ENCODE peak calls at places on chromosomes 6 and 20, in eight cellular contexts. D, G, S, N, I, Z, M and H are unnamed samples.
A peak's percentile ranks its signal among the peaks of the same experiment; 100 is the strongest.

GRCh38 chr20:13788167-13788834 is 3.5 kb downstream of the NDUFAF5 start:
- DNase-seq in I (no peak), M (peak; percentile 77), S (peak; percentile 70), G (no peak), N (peak; percentile 73), Z (peak; percentile 65), D (peak; percentile 79), H (no peak)

GRCh38 chr20:31638317-31638716 is 605 bp downstream of the COX4I2 start:
- DNase-seq in Z (no peak), D (no peak), G (no peak), I (no peak), S (no peak), M (no peak), N (no peak), H (no peak)

GRCh38 chr6:169035381-169036280 is 218.0 kb downstream of the THBS2 start:
- DNase-seq in G (peak; percentile 10), N (peak; percentile 77), M (peak; percentile 60), D (peak; percentile 87), S (peak; percentile 70), I (no peak), Z (no peak), H (peak; percentile 87)

GRCh38 chr6:53347921-53348435 is 772 bp downstream of the ELOVL5 start:
- DNase-seq in S (peak; percentile 66), G (no peak), I (no peak), M (peak; percentile 53), N (peak; percentile 74), Z (peak; percentile 82), D (peak; percentile 88), H (no peak)

GRCh38 chr6:170442596-170442995 is 110.5 kb downstream of the PSMB1 start:
- DNase-seq in I (no peak), S (no peak), M (no peak), Z (no peak), D (no peak), G (no peak), N (no peak), H (no peak)

GRCh38 chr6:167299641-167300308 is 8.7 kb downstream of the UNC93A start:
- DNase-seq in Z (no peak), S (no peak), M (no peak), D (no peak), N (no peak), G (no peak), I (no peak), H (no peak)

GRCh38 chr6:113879186-113880096 is 22.3 kb downstream of the MARCKS start:
- DNase-seq in Z (no peak), I (no peak), D (peak; percentile 88), G (no peak), N (peak; percentile 82), S (peak; percentile 86), M (peak; percentile 82), H (peak; percentile 74)

GRCh38 chr6:3195695-3196497 is 31.6 kb downstream of the TUBB2B start:
- DNase-seq in I (no peak), Z (no peak), D (no peak), S (peak; percentile 50), M (no peak), G (no peak), N (no peak), H (no peak)

GRCh38 chr20:53902968-53903651 is 167.3 kb downstream of the BCAS1 start:
- DNase-seq in N (no peak), D (peak; percentile 67), G (no peak), I (no peak), M (no peak), S (no peak), Z (no peak), H (no peak)

GRCh38 chr20:53390780-53391179 is 202.9 kb downstream of the ZNF217 start:
- DNase-seq in I (no peak), Z (no peak), D (no peak), G (no peak), S (no peak), N (no peak), M (no peak), H (no peak)

GRCh38 chr20:57787151-57787968 is 77.5 kb upstream of the PMEPA1 start:
- DNase-seq in G (no peak), M (no peak), S (no peak), N (no peak), Z (no peak), D (no peak), I (no peak), H (no peak)

GRCh38 chr6:2899596-2899995 is 3.5 kb downstream of the SERPINB9 start:
- DNase-seq in M (no peak), S (no peak), D (no peak), I (no peak), G (no peak), N (no peak), Z (no peak), H (no peak)

GRCh38 chr20:49344140-49344539 is 66.3 kb upstream of the ZNFX1 start:
- DNase-seq in M (no peak), S (no peak), D (no peak), N (no peak), Z (no peak), I (no peak), G (no peak), H (no peak)

GRCh38 chr20:49268600-49269365 is 9.1 kb downstream of the ZNFX1 start:
- DNase-seq in I (no peak), Z (no peak), N (peak; percentile 39), G (no peak), S (peak; percentile 46), M (peak; percentile 37), D (peak; percentile 54), H (no peak)

GRCh38 chr6:127206531-127207065 is 60.1 kb upstream of the RNF146 start:
- DNase-seq in S (no peak), M (no peak), I (no peak), N (no peak), Z (no peak), D (peak; percentile 55), G (no peak), H (no peak)

GRCh38 chr6:11977738-11978137 is 34.4 kb upstream of the HIVEP1 start:
- DNase-seq in M (no peak), S (no peak), G (no peak), Z (no peak), N (no peak), I (no peak), D (no peak), H (no peak)

GRCh38 chr6:40815731-40816130 is 223.3 kb downstream of the UNC5CL start:
- DNase-seq in N (no peak), G (no peak), I (no peak), S (no peak), M (no peak), Z (no peak), D (no peak), H (no peak)

GRCh38 chr20:3163099-3164042 is 3.7 kb upstream of the FASTKD5 start:
- DNase-seq in S (no peak), G (no peak), D (no peak), N (no peak), I (no peak), M (no peak), Z (no peak), H (no peak)

GRCh38 chr6:159056003-159056402 is 11.2 kb upstream of the TAGAP start:
- DNase-seq in M (no peak), S (no peak), N (no peak), Z (no peak), G (no peak), I (no peak), D (no peak), H (no peak)
- H3K4me3 ChIP-seq in M (no peak overlapping the region), S (no peak overlapping the region), N (no peak overlapping the region), Z (no peak overlapping the region), G (no peak overlapping the region), I (no peak overlapping the region), D (no peak overlapping the region), H (no peak overlapping the region)

GRCh38 chr6:147138841-147139240 is 65.4 kb upstream of the STXBP5 start:
- DNase-seq in I (no peak), M (no peak), G (no peak), D (no peak), S (no peak), Z (no peak), N (no peak), H (no peak)
- H3K4me3 ChIP-seq in I (no peak overlapping the region), M (no peak overlapping the region), G (no peak overlapping the region), D (no peak overlapping the region), S (no peak overlapping the region), Z (no peak overlapping the region), N (no peak overlapping the region), H (no peak overlapping the region)

DNA sequence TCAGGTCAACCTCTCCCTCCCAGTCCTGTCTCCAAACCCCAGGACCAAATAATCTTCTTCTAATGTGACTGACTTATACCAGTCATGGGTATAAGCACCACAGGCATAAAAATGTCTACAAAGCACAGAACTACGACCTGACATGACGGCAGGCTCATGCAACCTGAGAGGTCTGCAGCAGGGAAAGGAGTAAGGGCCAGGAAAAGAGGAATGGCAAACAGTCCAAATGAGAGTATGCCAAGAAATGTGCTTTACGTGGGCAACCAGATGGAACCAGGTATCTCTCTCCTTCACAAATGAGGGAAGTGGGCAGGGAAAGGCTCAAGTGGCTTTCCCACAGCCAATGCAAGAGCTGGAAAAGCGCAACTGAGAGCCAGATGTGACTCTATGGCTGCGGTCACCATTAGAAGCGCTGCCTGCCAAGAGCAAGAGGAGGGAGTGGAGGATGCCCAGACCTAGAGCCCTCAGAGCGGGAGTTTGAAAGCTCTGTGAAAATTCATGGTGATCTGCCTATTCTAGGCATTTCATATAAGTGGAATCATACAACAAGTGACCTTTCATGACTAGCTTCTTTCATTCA is 6.0 kb downstream of the APMAP start:
- DNase-seq in G (no peak), I (no peak), Z (no peak), N (no peak), S (no peak), M (no peak), D (no peak), H (no peak)
- H3K4me3 ChIP-seq in G (no peak overlapping the region), I (no peak overlapping the region), Z (no peak overlapping the region), N (no peak overlapping the region), S (no peak overlapping the region), M (no peak overlapping the region), D (no peak overlapping the region), H (no peak overlapping the region)

GRCh38 chr6:128351255-128351514 is 169.2 kb downstream of the PTPRK start:
- DNase-seq in S (no peak), G (no peak), Z (no peak), M (no peak), N (no peak), D (no peak), I (no peak), H (no peak)

GRCh38 chr6:128350416-128351254 is 169.8 kb downstream of the PTPRK start:
- DNase-seq in Z (no peak), M (peak; percentile 24), D (no peak), N (no peak), S (peak; percentile 51), G (peak; percentile 44), I (no peak), H (no peak)

GRCh38 chr6:128347123-128347522 is 173.3 kb downstream of the PTPRK start:
- DNase-seq in N (no peak), M (peak; percentile 20), S (no peak), G (no peak), I (no peak), Z (no peak), D (no peak), H (no peak)

GRCh38 chr6:128357391-128358110 is 162.8 kb downstream of the PTPRK start:
- DNase-seq in M (no peak), D (no peak), N (no peak), I (no peak), S (no peak), Z (no peak), G (no peak), H (no peak)

DNA sequence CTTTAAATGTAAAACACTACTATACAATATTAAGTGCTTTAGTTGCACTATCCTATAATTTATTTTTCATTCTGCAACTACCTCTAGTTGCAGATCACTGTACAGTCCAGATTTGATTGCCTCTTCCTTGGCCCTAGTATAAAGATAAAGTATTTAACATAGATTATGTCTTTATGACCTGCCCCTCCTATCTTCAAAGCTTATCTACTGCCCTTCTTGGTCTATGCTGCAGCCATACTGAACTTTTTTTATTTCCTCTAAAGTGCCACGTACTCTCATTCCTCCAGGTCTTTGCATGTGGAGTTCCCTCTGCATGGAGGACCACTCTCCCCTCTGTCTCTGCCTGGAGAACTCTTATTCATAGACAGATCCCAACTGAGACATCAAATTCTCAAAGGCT is 168.1 kb downstream of the PTPRK start:
- DNase-seq in Z (no peak), D (no peak), S (no peak), I (no peak), G (no peak), M (no peak), N (no peak), H (no peak)
- H3K4me3 ChIP-seq in Z (no peak overlapping the region), D (no peak overlapping the region), S (no peak overlapping the region), I (no peak overlapping the region), G (no peak overlapping the region), M (no peak overlapping the region), N (no peak overlapping the region), H (no peak overlapping the region)